ENCODE peak calls at places on chromosome 3, in seven cellular contexts. F is cardiac muscle cell, J is spleen, U is epithelial cell of esophagus, G is DND-41, V is mucosa of descending colon, E is choroid plexus epithelial cell. O is an unnamed sample.

GRCh38 chr3:71521940-71522876 is 61.3 kb downstream of the FOXP1 start:
- DNase-seq in J (no peak), U (no peak), G (no peak), E (no peak), V (no peak), F (no peak), O (no peak)

GRCh38 chr3:54874816-54875556 is 52.9 kb downstream of the LRTM1 start:
- DNase-seq in V (no peak), E (no peak), G (no peak), J (no peak), F (no peak), U (no peak), O (no peak)

GRCh38 chr3:71465371-71466007 is 118.0 kb downstream of the FOXP1 start:
- DNase-seq in F (no peak), V (no peak), G (no peak), J (no peak), E (no peak), U (no peak), O (no peak)

GRCh38 chr3:146375214-146375613 is 94.1 kb downstream of the PLSCR2 start:
- DNase-seq in V (no peak), G (no peak), U (no peak), F (no peak), E (no peak), J (no peak), O (no peak)

GRCh38 chr3:57962448-57962834 is 45.8 kb upstream of the FLNB start:
- DNase-seq in J (no peak), G (no peak), F (no peak), E (no peak), V (no peak), U (no peak), O (no peak)

GRCh38 chr3:27426926-27427325 is 57.3 kb downstream of the SLC4A7 start:
- DNase-seq in F (no peak), G (no peak), U (no peak), E (no peak), V (no peak), J (no peak), O (peak; percentile 86)

GRCh38 chr3:18679226-18679625 is 254.1 kb upstream of the SATB1 start:
- DNase-seq in V (no peak), E (no peak), U (no peak), J (no peak), G (no peak), F (no peak), O (no peak)

GRCh38 chr3:125525153-125525552 is 5.2 kb upstream of the SNX4 start:
- DNase-seq in F (no peak), E (no peak), J (no peak), G (no peak), U (no peak), V (no peak), O (peak; percentile 59)

GRCh38 chr3:24088782-24089181 is 143.7 kb downstream of the NR1D2 start:
- DNase-seq in U (peak; percentile 43), E (peak; percentile 76), J (no peak), V (no peak), F (no peak), G (no peak), O (peak; percentile 10)

GRCh38 chr3:195662-196061 is 901 bp upstream of the CHL1 start:
- DNase-seq in U (no peak), G (no peak), J (no peak), V (no peak), E (no peak), F (no peak), O (no peak)

GRCh38 chr3:33130144-33130543 is 16.3 kb downstream of the CRTAP start:
- DNase-seq in U (no peak), G (no peak), E (no peak), F (no peak), V (no peak), J (no peak), O (no peak)

GRCh38 chr3:45309876-45310275 is 78.5 kb upstream of the LARS2 start:
- DNase-seq in V (no peak), J (no peak), U (no peak), F (no peak), G (no peak), E (no peak), O (no peak)

GRCh38 chr3:104108522-104108921 is 1258.2 kb upstream of the ALCAM start:
- DNase-seq in J (no peak), E (no peak), F (no peak), G (no peak), V (no peak), U (no peak), O (no peak)

GRCh38 chr3:131690800-131691199 is 188.0 kb upstream of the MRPL3 start:
- DNase-seq in U (no peak), F (no peak), E (no peak), J (no peak), V (no peak), G (no peak), O (no peak)

GRCh38 chr3:67381667-67382272 is 272.6 kb downstream of the SUCLG2 start:
- DNase-seq in V (no peak), G (peak; percentile 22), U (peak; percentile 46), E (peak; percentile 66), J (no peak), F (peak; percentile 53), O (peak; percentile 36)

GRCh38 chr3:16842710-16843270 is 42.0 kb upstream of the PLCL2 start:
- DNase-seq in V (no peak), G (no peak), F (no peak), J (no peak), U (no peak), E (no peak), O (no peak)

GRCh38 chr3:151751161-151751560 is 17.4 kb downstream of the AADACL2 start:
- DNase-seq in G (no peak), U (peak; percentile 89), V (no peak), J (no peak), F (no peak), E (peak; percentile 88), O (peak; percentile 32)

GRCh38 chr3:191373327-191373726 is 43.0 kb upstream of the UTS2B start:
- DNase-seq in J (no peak), E (peak; percentile 48), V (no peak), G (no peak), U (no peak), F (no peak), O (peak; percentile 9)

GRCh38 chr3:71859128-71859519 is 74.2 kb upstream of the PROK2 start:
- DNase-seq in J (no peak), E (peak; percentile 34), F (peak; percentile 55), U (peak; percentile 58), V (no peak), G (peak; percentile 29), O (peak; percentile 83)

GRCh38 chr3:9169951-9170850 is 79.2 kb downstream of the SRGAP3 start:
- DNase-seq in U (no peak), F (no peak), J (no peak), E (no peak), V (no peak), G (no peak), O (no peak)
- H3K4me3 ChIP-seq in U (no peak overlapping the region), F (no peak overlapping the region), J (no peak overlapping the region), E (no peak overlapping the region), V (no peak overlapping the region), G (no peak overlapping the region), O (no peak overlapping the region)

GRCh38 chr3:109098245-109098644 is 19.7 kb downstream of the MORC1 start:
- DNase-seq in J (no peak), U (peak; percentile 52), G (no peak), V (peak; percentile 21), F (peak; percentile 19), E (peak; percentile 4), O (peak; percentile 9)
- TF ChIP-seq CTCF in J (no peak), U (peak; percentile 74), G (peak; percentile 38), V (peak; percentile 20), F (no peak), E (peak; percentile 11), O (no peak)

GRCh38 chr3:172564499-172564898 is 41.3 kb upstream of the TNFSF10 start:
- DNase-seq in V (no peak), F (no peak), E (no peak), G (no peak), J (no peak), U (no peak), O (peak; percentile 14)

GRCh38 chr3:172560026-172560425 is 36.8 kb upstream of the TNFSF10 start:
- DNase-seq in U (no peak), V (no peak), F (no peak), G (no peak), E (peak; percentile 26), J (no peak), O (no peak)

GRCh38 chr3:172561894-172562664 is 38.8 kb upstream of the TNFSF10 start:
- DNase-seq in F (no peak), J (no peak), U (peak; percentile 71), V (peak; percentile 55), E (no peak), G (no peak), O (no peak)

GRCh38 chr3:172559029-172559428 is 35.8 kb upstream of the TNFSF10 start:
- DNase-seq in V (no peak), G (no peak), F (no peak), U (no peak), E (no peak), J (no peak), O (peak; percentile 92)

GRCh38 chr3:172562881-172563835 is 39.9 kb upstream of the TNFSF10 start:
- DNase-seq in E (peak; percentile 88), U (peak; percentile 94), V (no peak), J (no peak), G (peak; percentile 50), F (no peak), O (peak; percentile 67)
- H3K4me3 ChIP-seq in E (peak overlapping the region; percentile 28), U (no peak overlapping the region), V (no peak overlapping the region), J (no peak overlapping the region), G (no peak overlapping the region), F (no peak overlapping the region), O (peak overlapping the region; percentile 50)

GRCh38 chr3:37909067-37909911 is 47.6 kb downstream of the CTDSPL start:
- DNase-seq in G (no peak), J (no peak), F (no peak), V (no peak), E (no peak), U (peak; percentile 17), O (peak; percentile 26)

GRCh38 chr3:37913531-37913930 is 51.9 kb downstream of the CTDSPL start:
- DNase-seq in F (no peak), U (no peak), E (no peak), J (no peak), G (no peak), V (no peak), O (no peak)

GRCh38 chr3:37907906-37908305 is 46.2 kb downstream of the CTDSPL start:
- DNase-seq in U (no peak), F (no peak), V (no peak), G (peak; percentile 50), J (no peak), E (peak; percentile 78), O (no peak)

GRCh38 chr3:37910666-37911400 is 49.2 kb downstream of the CTDSPL start:
- DNase-seq in E (no peak), G (no peak), V (no peak), J (no peak), U (no peak), F (no peak), O (no peak)

DNA sequence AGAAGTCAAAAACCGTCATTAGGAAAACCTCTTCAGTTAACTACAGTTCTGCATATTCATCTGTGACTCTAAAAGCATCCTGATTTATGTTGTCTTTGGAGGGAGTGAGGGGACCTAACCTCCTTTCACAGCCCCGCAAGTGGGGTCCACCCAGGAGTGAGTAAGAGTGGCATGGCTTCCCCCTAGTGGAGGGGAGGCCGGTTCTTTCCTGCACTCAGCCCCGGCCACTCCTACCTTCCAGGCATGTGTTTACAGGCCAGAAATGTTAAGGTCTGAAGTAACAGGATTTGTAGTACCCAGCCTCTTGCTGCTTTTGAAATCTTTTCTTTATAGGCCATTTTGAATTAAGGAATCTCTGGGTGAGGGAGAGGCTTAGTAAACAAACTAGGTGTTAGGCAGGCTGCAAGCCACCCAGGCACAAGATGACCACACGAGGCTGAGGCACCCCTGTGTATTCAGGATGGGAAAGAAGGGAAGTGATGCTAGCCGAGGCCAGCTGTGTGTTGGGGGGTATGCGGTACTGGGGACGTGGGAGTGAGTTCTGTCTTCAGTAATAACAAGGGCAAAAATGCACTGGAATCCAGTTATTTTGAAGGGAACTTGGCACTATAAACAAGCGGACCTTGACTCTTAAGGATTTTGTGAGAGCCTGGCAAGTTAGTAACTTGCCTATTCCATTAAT is 50.5 kb downstream of the CTDSPL start:
- DNase-seq in F (no peak), V (no peak), J (no peak), U (peak; percentile 51), E (no peak), G (no peak), O (no peak)
- TF ChIP-seq CTCF in F (peak; percentile 6), V (no peak), J (no peak), U (peak; percentile 46), E (peak; percentile 36), G (peak; percentile 22), O (no peak)

O was measured in NB4.